ENCODE peak calls at places on chromosomes 6 and 20, in four cellular contexts. Z is iris pigment epithelial cell; T is NCI-H1436; R is CD8-positive, alpha-beta memory T cell. D is an unnamed sample.

GRCh38 chr6:150713876-150714275 is 114.2 kb downstream of the PLEKHG1 start:
- DNase-seq in Z (no peak), T (no peak), R (no peak), D (no peak)

GRCh38 chr20:58407966-58408557 is 19.0 kb downstream of the VAPB start:
- DNase-seq in T (no peak), R (no peak), Z (peak), D (no peak)

GRCh38 chr6:89242574-89243330 is 25.6 kb upstream of the GABRR1 start:
- DNase-seq in Z (peak), T (peak), R (no peak), D (peak)

GRCh38 chr6:106529438-106529837 is 99.9 kb downstream of the RTN4IP1 start:
- DNase-seq in R (no peak), Z (peak), T (no peak), D (no peak)

GRCh38 chr20:20410678-20411077 is 42.8 kb downstream of the INSM1 start:
- DNase-seq in R (no peak), Z (no peak), T (peak), D (no peak)

GRCh38 chr6:45054610-45055009 is 273.5 kb upstream of the RUNX2 start:
- DNase-seq in Z (peak), R (no peak), T (no peak), D (no peak)

GRCh38 chr6:139376604-139377218 is 2.3 kb upstream of the CITED2 start:
- DNase-seq in T (no peak), R (no peak), Z (peak), D (no peak)

GRCh38 chr20:44228465-44229258 is 18.1 kb upstream of the OSER1 start:
- DNase-seq in R (no peak), Z (no peak), T (no peak), D (no peak)

GRCh38 chr6:71510057-71510713 is 221.6 kb downstream of the OGFRL1 start:
- DNase-seq in Z (peak), R (no peak), T (no peak), D (no peak)